ENCODE peak calls at places on chromosomes 2 and 18, in eight cellular contexts. S, T, H, B, Q, L, P and J are unnamed samples.

GRCh38 chr18:22613058-22613690 is 195.5 kb upstream of the CTAGE1 start:
- DNase-seq in S (peak; percentile 69), T (no peak), H (no peak), B (no peak), Q (no peak), L (peak; percentile 34), P (peak; percentile 45), J (no peak)

GRCh38 chr2:28956415-28956826 is 24.7 kb upstream of the TOGARAM2 start:
- DNase-seq in S (no peak), T (peak; percentile 46), H (no peak), B (peak; percentile 51), Q (no peak), L (no peak), P (no peak), J (no peak)

GRCh38 chr2:148730085-148730484 is 85.5 kb downstream of the EPC2 start:
- DNase-seq in S (no peak), T (no peak), H (no peak), B (no peak), Q (peak; percentile 8), L (no peak), P (no peak), J (no peak)

GRCh38 chr2:176561706-176562105 is 292.5 kb downstream of the MTX2 start:
- DNase-seq in S (no peak), T (no peak), H (no peak), B (no peak), Q (peak; percentile 71), L (no peak), P (peak; percentile 33), J (no peak)

GRCh38 chr18:34121157-34121807 is 103.4 kb downstream of the NOL4 start:
- DNase-seq in S (no peak), T (no peak), H (no peak), B (no peak), Q (no peak), L (no peak), P (no peak), J (no peak)

GRCh38 chr2:169478745-169479256 is 493 bp upstream of the BBS5 start:
- DNase-seq in S (no peak), T (no peak), H (no peak), B (no peak), Q (no peak), L (no peak), P (no peak), J (no peak)

GRCh38 chr2:207750315-207750714 is 19.4 kb downstream of the FZD5 start:
- DNase-seq in S (no peak), T (no peak), H (no peak), B (no peak), Q (no peak), L (no peak), P (no peak), J (no peak)

GRCh38 chr2:24824966-24825882 is 32.0 kb downstream of the CENPO start:
- DNase-seq in S (peak; percentile 40), T (no peak), H (no peak), B (no peak), Q (no peak), L (no peak), P (peak; percentile 60), J (no peak)

GRCh38 chr2:216992056-216992455 is 132.2 kb upstream of the TNP1 start:
- DNase-seq in S (no peak), T (no peak), H (no peak), B (no peak), Q (no peak), L (no peak), P (no peak), J (no peak)

GRCh38 chr2:166332049-166332448 is 43.7 kb downstream of the SCN9A start:
- DNase-seq in S (no peak), T (no peak), H (no peak), B (no peak), Q (no peak), L (no peak), P (no peak), J (no peak)

GRCh38 chr2:162509288-162509968 is 165.5 kb downstream of the GCA start:
- DNase-seq in S (no peak), T (no peak), H (no peak), B (no peak), Q (no peak), L (no peak), P (no peak), J (no peak)

GRCh38 chr2:3463156-3463835 is 56.0 kb downstream of the ADI1 start:
- DNase-seq in S (no peak), T (peak; percentile 10), H (no peak), B (no peak), Q (no peak), L (no peak), P (no peak), J (no peak)

GRCh38 chr2:224257176-224257575 is 144.7 kb downstream of the FAM124B start:
- DNase-seq in S (no peak), T (no peak), H (no peak), B (no peak), Q (peak; percentile 48), L (no peak), P (no peak), J (no peak)

GRCh38 chr2:151914989-151915628 is 86.9 kb upstream of the ARL5A start:
- DNase-seq in S (no peak), T (no peak), H (no peak), B (no peak), Q (no peak), L (no peak), P (no peak), J (no peak)

GRCh38 chr2:33209976-33210375 is 263.2 kb downstream of the LTBP1 start:
- DNase-seq in S (no peak), T (no peak), H (no peak), B (no peak), Q (peak; percentile 55), L (no peak), P (no peak), J (no peak)

GRCh38 chr2:85772019-85772745 is 18.4 kb downstream of the ATOH8 start:
- DNase-seq in S (peak; percentile 85), T (peak; percentile 99), H (peak; percentile 99), B (no peak), Q (peak; percentile 100), L (peak; percentile 97), P (peak; percentile 90), J (peak; percentile 95)

GRCh38 chr18:58861353-58861752 is 3.3 kb upstream of the ZNF532 start:
- DNase-seq in S (no peak), T (no peak), H (no peak), B (no peak), Q (no peak), L (no peak), P (no peak), J (no peak)

GRCh38 chr2:215536476-215536875 is 100.6 kb upstream of the FN1 start:
- DNase-seq in S (no peak), T (no peak), H (no peak), B (no peak), Q (peak; percentile 25), L (no peak), P (no peak), J (no peak)

GRCh38 chr2:108297436-108298141 is 8.9 kb downstream of the SULT1C2 start:
- DNase-seq in S (no peak), T (no peak), H (no peak), B (no peak), Q (peak; percentile 85), L (no peak), P (peak; percentile 13), J (peak; percentile 79)

GRCh38 chr2:23532311-23533013 is 147.5 kb downstream of the KLHL29 start:
- DNase-seq in S (no peak), T (no peak), H (no peak), B (no peak), Q (no peak), L (no peak), P (no peak), J (no peak)

GRCh38 chr18:72652990-72653593 is 109.0 kb upstream of the CBLN2 start:
- DNase-seq in S (no peak), T (no peak), H (peak; percentile 10), B (peak; percentile 29), Q (no peak), L (peak; percentile 24), P (peak; percentile 43), J (no peak)

GRCh38 chr2:58638256-58638795 is 397.2 kb upstream of the FANCL start:
- DNase-seq in S (no peak), T (no peak), H (no peak), B (no peak), Q (no peak), L (no peak), P (no peak), J (no peak)

GRCh38 chr2:218615868-218616315 is 8.2 kb downstream of the PLCD4 start:
- DNase-seq in S (no peak), T (no peak), H (no peak), B (no peak), Q (no peak), L (no peak), P (no peak), J (no peak)

GRCh38 chr2:218622606-218623238 is 15.0 kb downstream of the PLCD4 start:
- DNase-seq in S (no peak), T (no peak), H (no peak), B (no peak), Q (peak; percentile 33), L (no peak), P (no peak), J (no peak)

GRCh38 chr2:218621007-218621406 is 13.3 kb downstream of the PLCD4 start:
- DNase-seq in S (no peak), T (peak; percentile 71), H (no peak), B (no peak), Q (no peak), L (no peak), P (no peak), J (no peak)

GRCh38 chr2:218618102-218618860 is 10.6 kb downstream of the PLCD4 start:
- DNase-seq in S (no peak), T (peak; percentile 39), H (no peak), B (no peak), Q (no peak), L (no peak), P (no peak), J (no peak)
- TF ChIP-seq POLR2A in S (no peak), T (no peak), H (no peak), B (no peak), Q (no peak), L (no peak), P (no peak), J (no peak)

GRCh38 chr2:134140251-134140661 is 113.6 kb upstream of the MGAT5 start:
- DNase-seq in S (peak; percentile 71), T (no peak), H (no peak), B (no peak), Q (no peak), L (peak; percentile 76), P (no peak), J (no peak)
- TF ChIP-seq POLR2A in S (peak; percentile 77), T (no peak), H (no peak), B (no peak), Q (no peak), L (no peak), P (no peak), J (no peak)

DNA sequence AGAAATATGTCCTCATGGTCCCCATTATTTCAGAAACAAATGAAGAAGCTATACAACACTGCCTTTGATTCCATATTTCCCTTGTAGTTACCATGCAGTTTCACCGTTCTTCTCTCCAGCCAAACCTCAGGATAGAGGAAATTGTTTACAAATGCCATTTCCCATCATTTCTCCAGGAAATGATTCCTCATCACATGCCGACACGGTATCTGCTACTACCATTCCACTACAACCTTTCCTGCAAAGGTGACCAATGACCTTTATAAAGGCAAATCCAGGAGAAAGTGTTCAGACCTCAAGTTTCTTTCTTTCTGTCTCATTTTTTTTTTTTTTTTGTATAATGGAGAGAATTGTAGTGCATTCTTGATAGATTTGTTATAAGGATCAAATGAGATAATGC is 460.8 kb upstream of the CDH20 start:
- DNase-seq in S (no peak), T (no peak), H (no peak), B (no peak), Q (no peak), L (no peak), P (no peak), J (no peak)
- TF ChIP-seq POLR2A in S (no peak), T (no peak), H (no peak), B (no peak), Q (no peak), L (no peak), P (no peak), J (no peak)

GRCh38 chr2:27378096-27378808 is 2.3 kb downstream of the ZNF513 start:
- DNase-seq in S (peak; percentile 54), T (peak; percentile 31), H (no peak), B (no peak), Q (no peak), L (peak; percentile 28), P (peak; percentile 52), J (no peak)
- TF ChIP-seq POLR2A in S (no peak), T (no peak), H (no peak), B (no peak), Q (no peak), L (no peak), P (no peak), J (no peak)